ENCODE peak calls at places on chromosomes 2 and 18, in ten cellular contexts. G is posterior cingulate gyrus, P is astrocyte of the spinal cord, J is iris pigment epithelial cell, A is RKO, E is activated T-cell treated with anti-CD3 and anti-CD28 coated beads for 48 hours, B is KG1, Q is RWPE1, T is MCF 10A, I is AML-193. O is an unnamed sample.
A peak's percentile ranks its signal among the peaks of the same experiment; 100 is the strongest.

GRCh38 chr2:215687149-215688031 is 251.5 kb upstream of the FN1 start:
- DNase-seq in J (no peak), Q (no peak), B (no peak), T (no peak), A (no peak), G (no peak), I (no peak), E (no peak), P (no peak), O (no peak)

GRCh38 chr2:164852086-164852485 is 10.5 kb upstream of the COBLL1 start:
- DNase-seq in P (no peak), A (no peak), G (no peak), E (no peak), J (no peak), B (no peak), I (no peak), Q (no peak), T (no peak), O (no peak)

GRCh38 chr2:132373391-132374135 is 43.0 kb upstream of the GPR39 start:
- DNase-seq in J (no peak), I (no peak), P (no peak), T (no peak), G (no peak), B (no peak), E (no peak), A (no peak), Q (no peak), O (no peak)

GRCh38 chr2:134869941-134870736 is 31.7 kb downstream of the ACMSD start:
- DNase-seq in E (no peak), B (no peak), G (no peak), Q (no peak), A (no peak), J (no peak), T (no peak), I (no peak), P (no peak), O (no peak)

GRCh38 chr2:226792155-226792871 is 7.3 kb downstream of the IRS1 start:
- DNase-seq in A (peak; percentile 15), G (no peak), J (no peak), E (no peak), B (no peak), Q (peak; percentile 13), P (peak; percentile 52), I (peak; percentile 3), T (peak; percentile 42), O (peak; percentile 50)

GRCh38 chr2:160917850-160918249 is 242.4 kb upstream of the TANK start:
- DNase-seq in B (no peak), Q (no peak), T (no peak), E (no peak), G (no peak), J (no peak), P (peak; percentile 18), A (no peak), I (no peak), O (no peak)

GRCh38 chr2:166516712-166517303 is 22.8 kb upstream of the SCN7A start:
- DNase-seq in G (peak; percentile 29), P (peak; percentile 41), E (no peak), A (peak; percentile 37), I (peak; percentile 46), Q (no peak), B (no peak), J (peak; percentile 25), T (peak; percentile 44), O (peak; percentile 61)

GRCh38 chr2:3612639-3613523 is 18.0 kb downstream of the COLEC11 start:
- DNase-seq in Q (no peak), E (no peak), P (no peak), I (no peak), T (no peak), B (no peak), A (no peak), J (no peak), G (no peak), O (no peak)

GRCh38 chr2:202023198-202023903 is 10.3 kb upstream of the FZD7 start:
- DNase-seq in I (no peak), J (no peak), A (no peak), P (no peak), G (no peak), B (no peak), T (no peak), E (no peak), Q (no peak), O (no peak)

GRCh38 chr2:189204322-189204941 is 24.9 kb upstream of the COL5A2 start:
- DNase-seq in T (peak; percentile 43), P (peak; percentile 80), I (no peak), G (no peak), B (no peak), E (no peak), J (peak; percentile 71), Q (peak; percentile 44), A (peak; percentile 56), O (peak; percentile 77)

GRCh38 chr2:211789984-211790383 is 748.6 kb downstream of the ERBB4 start:
- DNase-seq in B (no peak), Q (no peak), G (no peak), I (no peak), P (no peak), J (no peak), T (no peak), A (no peak), E (no peak), O (no peak)

GRCh38 chr2:211867845-211868361 is 670.7 kb downstream of the ERBB4 start:
- DNase-seq in B (no peak), J (peak; percentile 75), T (peak; percentile 33), G (no peak), Q (peak; percentile 36), A (no peak), I (peak; percentile 61), P (peak; percentile 54), E (no peak), O (peak; percentile 73)

GRCh38 chr2:237876056-237876439 is 16.6 kb downstream of the RAMP1 start:
- DNase-seq in I (no peak), G (no peak), T (no peak), B (no peak), Q (no peak), J (no peak), E (no peak), A (no peak), P (no peak), O (no peak)

GRCh38 chr2:67514515-67514914 is 117.4 kb downstream of the ETAA1 start:
- DNase-seq in I (no peak), B (no peak), A (no peak), P (peak; percentile 67), J (peak; percentile 69), Q (no peak), T (peak; percentile 22), E (no peak), G (no peak), O (peak; percentile 22)

GRCh38 chr18:44696892-44697291 is 16.2 kb downstream of the SETBP1 start:
- DNase-seq in B (no peak), I (no peak), T (peak; percentile 42), G (no peak), P (no peak), E (no peak), A (no peak), Q (peak; percentile 13), J (no peak), O (no peak)

GRCh38 chr18:69349912-69350597 is 50.6 kb upstream of the DOK6 start:
- DNase-seq in P (no peak), Q (no peak), I (no peak), B (no peak), A (no peak), J (no peak), E (no peak), T (peak; percentile 9), G (no peak), O (no peak)

GRCh38 chr18:79926306-79926705 is 25.1 kb downstream of the SLC66A2 start:
- DNase-seq in E (no peak), B (no peak), I (no peak), J (no peak), P (no peak), Q (no peak), A (no peak), G (no peak), T (no peak), O (no peak)

GRCh38 chr18:26723986-26724385 is 141.5 kb downstream of the AQP4 start:
- DNase-seq in J (no peak), A (no peak), I (peak; percentile 38), G (no peak), B (no peak), E (no peak), P (no peak), Q (no peak), T (peak; percentile 67), O (no peak)

GRCh38 chr2:48414640-48414979 is 115.3 kb upstream of the STON1 start:
- DNase-seq in I (no peak), P (no peak), Q (no peak), J (no peak), T (no peak), G (no peak), A (no peak), E (no peak), B (no peak), O (no peak)

GRCh38 chr2:55311444-55311870 is 42.4 kb upstream of the MTIF2 start:
- DNase-seq in G (no peak), E (peak; percentile 15), J (peak; percentile 69), T (peak; percentile 59), Q (peak; percentile 32), I (peak; percentile 17), A (peak; percentile 55), B (no peak), P (peak; percentile 64), O (peak; percentile 67)

GRCh38 chr18:54223568-54224241 is 764 bp downstream of the MBD2 start:
- DNase-seq in A (peak; percentile 95), J (peak; percentile 94), P (peak; percentile 87), Q (peak; percentile 49), E (peak; percentile 27), G (peak; percentile 14), B (no peak), T (peak; percentile 97), I (peak; percentile 31), O (peak; percentile 96)

GRCh38 chr2:189763908-189764661 is 1.5 kb upstream of the OSGEPL1 start:
- DNase-seq in Q (no peak), E (no peak), I (peak; percentile 23), A (peak; percentile 61), J (peak; percentile 43), T (no peak), P (peak; percentile 20), B (no peak), G (no peak), O (peak; percentile 42)

GRCh38 chr18:79924814-79925655 is 26.4 kb downstream of the SLC66A2 start:
- DNase-seq in G (peak; percentile 22), T (no peak), Q (no peak), I (no peak), A (no peak), B (no peak), E (no peak), J (no peak), P (no peak), O (peak; percentile 21)

GRCh38 chr2:15639323-15640251 is 47.9 kb downstream of the DDX1 start:
- DNase-seq in E (no peak), P (no peak), J (no peak), A (no peak), T (no peak), B (no peak), Q (no peak), I (no peak), G (no peak), O (no peak)

GRCh38 chr18:56152547-56152946 is 485.8 kb downstream of the TXNL1 start:
- DNase-seq in T (no peak), I (no peak), G (no peak), B (no peak), P (no peak), J (no peak), A (no peak), E (no peak), Q (no peak), O (no peak)

GRCh38 chr2:71736091-71736878 is 282.9 kb downstream of the DYSF start:
- DNase-seq in P (no peak), I (no peak), Q (no peak), E (no peak), G (no peak), J (no peak), A (no peak), B (no peak), T (no peak), O (no peak)

GRCh38 chr18:75527848-75528247 is 100.3 kb upstream of the SMIM21 start:
- DNase-seq in J (no peak), E (no peak), B (no peak), T (no peak), I (no peak), P (no peak), A (no peak), G (no peak), Q (no peak), O (no peak)

GRCh38 chr2:177553176-177553909 is 160.8 kb downstream of the AGPS start:
- DNase-seq in Q (peak; percentile 14), B (peak; percentile 44), T (peak; percentile 38), G (no peak), J (peak; percentile 29), P (peak; percentile 18), E (no peak), I (no peak), A (peak; percentile 69), O (peak; percentile 41)